ENCODE peak calls at places on chromosomes 7 and 10, in ten cellular contexts. K is gastrocnemius medialis; D is EL; N is tibial artery; V is GM12865; O is testis; I is omental fat pad; C is occipital lobe; W is M059J; E is stimulated activated CD8-positive, alpha-beta memory T cell treated with anti-CD3 and anti-CD28 coated beads, Interleukin-15, amount 100 ng/mL, for 4 hours. J is an unnamed sample.

GRCh38 chr10:25869067-25869591 is 64.9 kb upstream of the MYO3A start:
- DNase-seq in W (no peak), V (no peak), E (no peak), C (no peak), K (no peak), N (no peak), O (no peak), D (no peak), I (no peak), J (no peak)

GRCh38 chr7:47574473-47575328 is 7.2 kb downstream of the TNS3 start:
- DNase-seq in O (peak), I (no peak), C (no peak), K (no peak), N (no peak), V (peak), D (no peak), W (no peak), E (no peak), J (no peak)

GRCh38 chr7:48182736-48183369 is 11.6 kb downstream of the ABCA13 start:
- DNase-seq in C (no peak), W (peak), D (peak), N (no peak), I (no peak), V (no peak), E (no peak), O (no peak), K (no peak), J (no peak)

GRCh38 chr7:132516042-132516840 is 60.0 kb downstream of the PLXNA4 start:
- DNase-seq in I (no peak), K (no peak), O (no peak), V (no peak), C (no peak), D (peak), E (no peak), N (no peak), W (peak), J (no peak)

GRCh38 chr7:126778101-126778500 is 474.6 kb downstream of the GRM8 start:
- DNase-seq in K (no peak), E (no peak), I (no peak), C (no peak), V (no peak), N (no peak), O (no peak), D (no peak), W (no peak), J (peak)

GRCh38 chr10:127195041-127195506 is 1.3 kb downstream of the INSYN2A start:
- DNase-seq in E (no peak), V (no peak), C (no peak), N (no peak), D (peak), K (no peak), W (peak), I (no peak), O (no peak), J (no peak)

GRCh38 chr10:18737841-18738240 is 78.6 kb downstream of the ARL5B start:
- DNase-seq in O (no peak), I (no peak), K (no peak), W (peak), V (no peak), C (no peak), N (no peak), D (peak), E (no peak), J (no peak)

GRCh38 chr10:119526149-119526548 is 16.4 kb downstream of the RGS10 start:
- DNase-seq in C (no peak), I (no peak), N (no peak), O (no peak), K (no peak), D (no peak), W (no peak), V (no peak), E (no peak), J (no peak)

GRCh38 chr7:21426286-21426957 is 1.5 kb upstream of the SP4 start:
- DNase-seq in C (no peak), E (no peak), I (no peak), N (no peak), O (no peak), V (peak), K (no peak), D (peak), W (peak), J (peak)

GRCh38 chr7:125644113-125644512 is 714.5 kb upstream of the POT1 start:
- DNase-seq in N (no peak), D (no peak), K (no peak), E (no peak), V (no peak), O (no peak), W (peak), C (no peak), I (no peak), J (no peak)

GRCh38 chr7:69609901-69610674 is 11.8 kb downstream of the AUTS2 start:
- DNase-seq in W (no peak), V (no peak), C (no peak), E (no peak), K (no peak), N (no peak), O (no peak), I (no peak), D (no peak), J (no peak)

J was measured in NCI-H524 treated with DMSO at 0.1 percent for 48 hours.